ENCODE peak calls at places on chromosomes 5 and 9, in seven cellular contexts. W is kidney, K is NT2/D1, T is endodermal cell, P is neural progenitor cell, E is HCT116, C is HepG2. F is an unnamed sample.

GRCh38 chr9:98215821-98216220 is 23.4 kb upstream of the CORO2A start:
- DNase-seq in T (peak; percentile 77), C (no peak), E (no peak), P (peak; percentile 61), W (peak; percentile 43), K (no peak), F (no peak)

GRCh38 chr9:32011049-32011448 is 373.4 kb upstream of the ACO1 start:
- DNase-seq in P (no peak), W (no peak), T (peak; percentile 40), E (no peak), C (no peak), K (no peak), F (no peak)

GRCh38 chr5:10639846-10640368 is 76.0 kb downstream of the ANKRD33B start:
- DNase-seq in K (no peak), E (no peak), T (no peak), W (no peak), P (no peak), C (no peak), F (no peak)

GRCh38 chr9:83167126-83167525 is 104.2 kb upstream of the RASEF start:
- DNase-seq in C (no peak), P (no peak), T (no peak), E (no peak), K (no peak), W (no peak), F (no peak)

GRCh38 chr5:122972877-122973276 is 63.6 kb downstream of the PPIC start:
- DNase-seq in W (no peak), E (no peak), K (no peak), T (no peak), C (no peak), P (no peak), F (no peak)

GRCh38 chr9:128870128-128870940 is 11.4 kb downstream of the KYAT1 start:
- DNase-seq in W (no peak), E (no peak), P (no peak), T (no peak), K (no peak), C (no peak), F (no peak)

GRCh38 chr5:138824516-138824915 is 50.6 kb downstream of the LRRTM2 start:
- DNase-seq in P (no peak), E (no peak), W (no peak), K (no peak), C (no peak), T (no peak), F (no peak)

GRCh38 chr5:134851307-134851923 is 5.6 kb downstream of the C5orf24 start:
- DNase-seq in E (no peak), P (no peak), T (no peak), C (no peak), W (no peak), K (no peak), F (no peak)

GRCh38 chr5:175737481-175737880 is 79.6 kb downstream of the HRH2 start:
- DNase-seq in T (no peak), K (no peak), P (no peak), E (no peak), W (peak; percentile 32), C (no peak), F (no peak)

GRCh38 chr5:135393691-135394090 is 5.3 kb downstream of the MACROH2A1 start:
- DNase-seq in W (no peak), P (no peak), K (no peak), E (no peak), C (no peak), T (no peak), F (no peak)

GRCh38 chr9:95399261-95399660 is 81.8 kb upstream of the FANCC start:
- DNase-seq in C (no peak), W (no peak), P (no peak), K (no peak), T (no peak), E (no peak), F (no peak)

GRCh38 chr5:78587081-78587774 is 61.3 kb downstream of the LHFPL2 start:
- DNase-seq in C (no peak), E (no peak), W (no peak), P (no peak), T (no peak), K (no peak), F (no peak)

GRCh38 chr9:120942186-120943001 is 15.8 kb upstream of the TRAF1 start:
- DNase-seq in T (peak; percentile 69), W (no peak), E (no peak), P (peak; percentile 29), K (no peak), C (no peak), F (no peak)

GRCh38 chr9:122218070-122218884 is 10.5 kb downstream of the LHX6 start:
- DNase-seq in C (no peak), K (no peak), P (no peak), W (no peak), T (peak; percentile 36), E (no peak), F (no peak)

GRCh38 chr5:75710630-75711029 is 6.6 kb downstream of the POC5 start:
- DNase-seq in W (no peak), T (no peak), C (no peak), E (no peak), P (no peak), K (no peak), F (no peak)

GRCh38 chr5:75707911-75708509 is 9.2 kb downstream of the POC5 start:
- DNase-seq in C (no peak), T (no peak), P (no peak), K (no peak), E (no peak), W (no peak), F (no peak)

GRCh38 chr5:75716715-75717081 is 539 bp downstream of the POC5 start:
- DNase-seq in C (no peak), T (no peak), W (no peak), E (no peak), K (no peak), P (peak; percentile 52), F (no peak)

GRCh38 chr5:75717082-75717922 is at the start of gene POC5:
- DNase-seq in P (peak; percentile 98), E (peak; percentile 96), T (peak; percentile 99), K (peak; percentile 92), C (peak; percentile 96), W (peak; percentile 98), F (peak; percentile 92)

DNA sequence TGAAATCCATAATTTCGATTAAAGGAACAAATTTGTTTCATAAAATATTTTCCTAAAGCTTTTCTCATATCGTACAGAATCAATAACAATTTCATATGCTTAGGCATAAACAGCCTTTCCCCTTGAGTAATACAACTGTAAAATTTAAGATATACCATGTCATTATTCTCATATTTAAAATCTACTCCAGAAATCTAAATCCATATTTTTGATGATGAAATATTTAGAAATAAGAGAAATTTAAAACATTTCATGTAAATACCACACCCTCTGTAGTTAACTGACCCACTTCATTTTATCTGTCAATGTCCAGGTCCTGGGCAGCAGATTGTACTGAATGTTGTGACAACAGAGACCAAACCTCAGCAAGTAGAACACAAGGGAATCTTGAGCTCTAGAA is 5.1 kb downstream of the POC5 start:
- DNase-seq in E (no peak), W (no peak), K (no peak), C (no peak), P (no peak), T (no peak), F (no peak)
- H3K36me3 ChIP-seq in E (peaks cover 11% of the 10 kb centered on the region), W (no peaks in the 10 kb centered on the region), K (peaks cover 35% of the 10 kb centered on the region), C (no peaks in the 10 kb centered on the region), P (peaks cover 6% of the 10 kb centered on the region), T (peaks cover 32% of the 10 kb centered on the region), F (peaks cover 59% of the 10 kb centered on the region)

GRCh38 chr5:172868924-172869565 is 35.0 kb downstream of the ERGIC1 start:
- DNase-seq in C (peak; percentile 64), T (no peak), E (peak; percentile 21), W (peak; percentile 95), K (no peak), P (no peak), F (no peak)
- H3K9ac ChIP-seq in C (peak overlapping the region; percentile 58), T (no peak overlapping the region), E (no peak overlapping the region), W (no peak overlapping the region), K (no peak overlapping the region), P (no peak overlapping the region), F (no peak overlapping the region)

DNA sequence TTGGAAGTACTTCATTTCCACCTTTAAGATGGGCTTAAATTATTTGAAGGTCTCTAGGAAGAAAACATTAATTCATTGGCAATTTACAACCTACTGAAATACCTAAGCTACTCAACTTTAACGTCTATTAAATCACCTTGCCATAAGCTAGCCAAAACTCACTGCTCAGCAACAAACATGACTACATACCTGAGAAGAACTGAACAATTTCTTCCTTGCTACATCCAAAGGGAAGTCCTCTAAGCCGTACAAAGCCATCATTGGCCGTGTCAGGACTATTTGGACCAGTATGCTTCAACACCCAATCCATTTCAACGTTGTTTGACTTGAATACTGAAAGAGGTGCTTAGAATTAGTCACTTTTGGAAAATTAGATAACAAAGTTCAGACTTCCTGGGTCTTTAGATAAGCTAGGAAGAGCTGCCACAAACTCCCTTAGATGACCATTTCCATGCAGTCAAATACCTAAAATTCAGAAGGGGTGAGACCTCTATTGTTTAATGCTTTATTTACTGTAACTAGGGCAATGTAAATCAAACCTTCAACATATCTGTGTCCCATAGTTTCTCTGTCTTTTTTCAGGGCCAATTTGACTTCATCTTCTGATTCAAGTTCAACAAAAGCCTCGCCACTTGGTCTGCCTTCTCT is 2.6 kb downstream of the HNRNPH1 start:
- DNase-seq in C (no peak), T (no peak), P (no peak), E (no peak), K (no peak), W (no peak), F (no peak)
- H3K36me3 ChIP-seq in C (peaks cover 20% of the 10 kb centered on the region), T (peaks cover 68% of the 10 kb centered on the region), P (peaks cover 63% of the 10 kb centered on the region), E (peaks cover 64% of the 10 kb centered on the region), K (peaks cover 71% of the 10 kb centered on the region), W (peaks cover 59% of the 10 kb centered on the region), F (peaks cover 71% of the 10 kb centered on the region)

GRCh38 chr9:114096866-114097612 is 2.1 kb downstream of the KIF12 start:
- DNase-seq in P (no peak), E (no peak), W (no peak), T (peak; percentile 50), C (no peak), K (no peak), F (no peak)

GRCh38 chr9:114099523-114100270 is 605 bp upstream of the KIF12 start:
- DNase-seq in K (no peak), W (peak; percentile 56), P (no peak), C (no peak), E (no peak), T (peak; percentile 46), F (no peak)

GRCh38 chr9:114097613-114098020 is 1.5 kb downstream of the KIF12 start:
- DNase-seq in C (no peak), E (no peak), T (peak; percentile 49), W (no peak), P (peak; percentile 32), K (no peak), F (no peak)

GRCh38 chr9:114098660-114099522 is at the start of gene KIF12:
- DNase-seq in C (peak; percentile 74), E (peak; percentile 22), W (peak; percentile 95), T (peak; percentile 95), P (peak; percentile 89), K (peak; percentile 63), F (no peak)

DNA sequence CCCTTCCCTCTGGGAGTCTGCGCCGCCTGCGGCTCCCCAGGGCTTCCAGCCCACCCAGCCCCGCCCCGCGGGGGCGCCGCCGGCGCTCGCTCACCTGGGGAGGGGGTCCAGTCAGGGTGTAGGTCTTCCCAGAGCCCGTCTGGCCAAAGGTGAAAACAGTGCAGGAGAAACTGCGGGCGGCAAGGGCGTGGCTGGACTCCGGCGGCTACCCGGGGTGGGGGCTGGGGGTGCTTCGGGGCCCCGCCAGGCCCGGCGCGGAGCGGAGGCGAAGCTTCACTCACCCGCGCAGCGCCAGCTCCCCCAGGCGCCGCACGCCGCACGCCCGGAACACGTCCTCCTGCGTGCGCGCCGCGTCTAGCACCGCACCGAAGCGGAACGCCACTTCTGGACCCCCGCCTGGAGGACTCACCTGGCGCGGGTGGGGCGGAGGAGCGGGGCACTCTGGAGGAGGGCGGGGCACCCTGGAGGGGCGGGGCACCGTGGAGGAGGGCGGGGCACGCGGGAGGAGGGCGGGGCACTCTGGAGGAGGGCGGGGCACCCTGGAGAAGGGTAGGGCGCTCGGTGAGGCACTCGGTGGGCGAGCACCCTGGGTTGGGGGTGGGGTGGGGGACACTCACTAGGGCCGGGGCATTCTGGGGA is 952 bp downstream of the KIF12 start:
- DNase-seq in P (peak; percentile 80), W (peak; percentile 92), C (no peak), E (peak; percentile 23), K (no peak), T (peak; percentile 93), F (no peak)
- H3K9ac ChIP-seq in P (no peak overlapping the region), W (no peak overlapping the region), C (no peak overlapping the region), E (peak overlapping the region; percentile 35), K (peak overlapping the region; percentile 59), T (peak overlapping the region; percentile 6), F (no peak overlapping the region)

F was measured in SK-N-MC.